ENCODE peak calls at places on chromosomes 5 and 9, in four cellular contexts. V, Q, N and B are unnamed samples. For H3K36me3, the result is how much of the 10 kb centered on the place peaks cover.

GRCh38 chr5:35136386-35136785 is 88.6 kb upstream of the AGXT2 start:
- DNase-seq in V (no peak), Q (no peak), N (no peak), B (no peak)

GRCh38 chr5:171162602-171163001 is 146.4 kb upstream of the TLX3 start:
- DNase-seq in Q (no peak), V (no peak), N (no peak), B (no peak)

GRCh38 chr9:21906213-21906612 is 88.0 kb downstream of the CDKN2A start:
- DNase-seq in Q (no peak), N (no peak), V (no peak), B (no peak)

GRCh38 chr5:9898319-9898718 is 268.2 kb upstream of the TAS2R1 start:
- DNase-seq in N (no peak), V (no peak), Q (no peak), B (peak)

GRCh38 chr5:111635151-111635945 is 121.6 kb downstream of the NREP start:
- DNase-seq in N (no peak), Q (peak), V (no peak), B (no peak)

GRCh38 chr5:159021360-159022177 is 78.1 kb downstream of the EBF1 start:
- DNase-seq in Q (no peak), N (no peak), V (no peak), B (no peak)

GRCh38 chr5:94524841-94525697 is 93.3 kb downstream of the KIAA0825 start:
- DNase-seq in N (no peak), V (no peak), Q (no peak), B (peak)

GRCh38 chr9:124869986-124870560 is 8.1 kb downstream of the ARPC5L start:
- DNase-seq in Q (peak), N (no peak), V (no peak), B (peak)

GRCh38 chr5:90909091-90909503 is 350.5 kb downstream of the ADGRV1 start:
- DNase-seq in V (no peak), Q (no peak), N (no peak), B (no peak)

GRCh38 chr9:81002242-81002641 is 687.1 kb downstream of the TLE1 start:
- DNase-seq in V (no peak), N (no peak), Q (no peak), B (no peak)

GRCh38 chr9:137620581-137620980 is 1.8 kb downstream of the EHMT1 start:
- DNase-seq in Q (no peak), N (no peak), V (no peak), B (no peak)
- H3K4me3 ChIP-seq in Q (peak), N (no peak), V (peak), B (no peak)

GRCh38 chr5:16590685-16591084 is 26.1 kb downstream of the RETREG1 start:
- DNase-seq in V (no peak), Q (no peak), N (no peak), B (no peak)
- H3K36me3 ChIP-seq in V (under half), Q (under half), N (under half), B (under half)

DNA sequence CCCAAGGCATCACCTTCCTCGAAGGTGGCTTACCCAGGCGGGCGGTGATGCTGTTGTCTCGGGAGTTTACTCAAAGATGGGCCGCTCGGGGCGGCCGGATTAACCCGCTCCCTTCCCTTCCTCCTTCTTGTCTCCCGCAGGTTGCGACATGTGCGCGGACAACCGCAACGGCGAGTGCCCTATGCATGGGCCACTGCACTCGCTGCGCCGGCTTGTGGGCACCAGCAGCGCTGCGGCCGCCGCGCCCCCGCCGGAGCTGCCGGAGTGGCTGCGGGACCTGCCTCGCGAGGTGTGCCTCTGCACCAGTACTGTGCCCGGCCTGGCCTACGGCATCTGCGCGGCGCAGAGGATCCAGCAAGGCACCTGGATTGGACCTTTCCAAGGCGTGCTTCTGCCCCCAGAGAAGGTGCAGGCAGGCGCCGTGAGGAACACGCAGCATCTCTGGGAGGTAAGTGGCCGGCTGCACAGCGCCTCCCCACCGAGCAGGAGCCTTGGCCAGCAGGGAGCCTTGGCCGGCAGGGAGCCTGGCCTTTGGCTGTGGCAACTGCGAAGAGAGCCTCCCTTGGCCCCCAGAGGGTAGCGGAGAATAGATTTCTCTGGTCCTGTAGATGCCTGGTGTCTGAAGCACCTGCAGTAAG is 10.6 kb downstream of the PRDM6 start:
- DNase-seq in N (no peak), V (peak), Q (no peak), B (no peak)
- H3K4me3 ChIP-seq in N (peak), V (peak), Q (peak), B (no peak)

DNA sequence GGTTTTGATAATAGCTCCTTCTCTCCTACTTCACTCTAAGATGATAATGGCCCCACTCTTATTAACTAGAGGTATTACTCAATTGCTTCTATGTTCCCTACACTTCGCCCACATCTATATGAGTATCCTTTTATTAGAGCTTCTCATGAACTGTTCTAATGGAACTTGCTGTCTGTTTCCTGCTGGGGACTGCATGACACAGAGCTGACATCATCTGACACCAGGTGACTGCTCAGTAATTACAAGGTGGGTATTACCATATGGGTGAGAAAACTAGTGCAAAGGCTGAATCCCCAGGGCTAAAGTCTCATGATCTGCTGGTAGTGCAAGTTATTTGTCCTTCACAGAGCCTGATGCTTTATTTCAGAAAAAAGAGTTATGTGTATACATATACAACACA is 146.2 kb upstream of the PLCXD3 start:
- DNase-seq in V (no peak), Q (no peak), N (no peak), B (no peak)
- H3K36me3 ChIP-seq in V (under half), Q (under half), N (under half), B (under half)

GRCh38 chr5:173564106-173564505 is 52.3 kb downstream of the BOD1 start:
- DNase-seq in N (no peak), V (no peak), Q (no peak), B (no peak)
- H3K4me3 ChIP-seq in N (no peak), V (no peak), Q (no peak), B (no peak)

DNA sequence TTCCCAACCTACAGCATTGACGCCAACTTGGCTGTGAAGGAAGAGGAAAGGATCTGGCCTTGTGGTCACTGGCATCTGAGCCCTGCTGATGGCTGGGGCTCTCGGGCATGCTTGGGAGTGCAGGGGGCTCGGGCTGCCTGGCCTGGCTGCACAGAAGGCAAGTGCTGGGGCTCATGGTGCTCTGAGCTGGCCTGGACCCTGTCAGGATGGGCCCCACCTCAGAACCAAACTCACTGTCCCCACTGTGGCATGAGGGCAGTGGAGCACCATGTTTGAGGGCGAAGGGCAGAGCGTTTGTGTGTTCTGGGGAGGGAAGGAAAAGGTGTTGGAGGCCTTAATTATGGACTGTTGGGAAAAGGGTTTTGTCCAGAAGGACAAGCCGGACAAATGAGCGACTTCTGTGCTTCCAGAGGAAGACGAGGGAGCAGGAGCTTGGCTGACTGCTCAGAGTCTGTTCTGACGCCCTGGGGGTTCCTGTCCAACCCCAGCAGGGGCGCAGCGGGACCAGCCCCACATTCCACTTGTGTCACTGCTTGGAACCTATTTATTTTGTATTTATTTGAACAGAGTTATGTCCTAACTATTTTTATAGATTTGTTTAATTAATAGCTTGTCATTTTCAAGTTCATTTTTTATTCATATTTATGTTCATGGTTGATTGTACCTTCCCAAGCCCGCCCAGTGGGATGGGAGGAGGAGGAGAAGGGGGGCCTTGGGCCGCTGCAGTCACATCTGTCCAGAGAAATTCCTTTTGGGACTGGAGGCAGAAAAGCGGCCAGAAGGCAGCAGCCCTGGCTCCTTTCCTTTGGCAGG is 19.4 kb downstream of the PTGES2 start:
- DNase-seq in V (no peak), Q (no peak), N (no peak), B (no peak)
- H3K36me3 ChIP-seq in V (under half), Q (half or more), N (half or more), B (under half)

DNA sequence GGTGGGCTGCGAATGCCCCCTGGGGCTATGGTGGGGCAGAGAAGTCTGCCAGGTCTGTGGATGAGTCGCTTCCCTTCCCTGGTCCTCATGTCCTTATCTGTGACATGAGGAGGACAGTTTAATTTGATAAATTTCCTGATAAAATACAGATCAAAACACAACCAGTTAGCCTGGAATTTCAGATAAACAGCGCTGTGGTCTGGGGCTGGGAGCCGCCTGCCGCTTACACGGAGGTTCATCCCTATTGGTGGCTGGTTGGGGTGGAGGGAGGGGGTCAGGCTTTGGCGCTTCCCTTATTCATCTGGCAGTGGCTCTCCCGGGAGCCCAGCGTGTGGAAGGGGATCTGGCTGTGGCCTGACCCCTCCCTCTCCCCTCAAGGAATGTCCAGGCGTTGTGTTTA is 17.9 kb downstream of the CRB2 start:
- DNase-seq in Q (no peak), N (no peak), V (no peak), B (no peak)
- H3K4me3 ChIP-seq in Q (no peak), N (no peak), V (no peak), B (no peak)